ENCODE peak calls at places on chromosome 3, in five cellular contexts. O, V, G, L and M are unnamed samples.

GRCh38 chr3:98763076-98763475 is at the start of gene ST3GAL6:
- DNase-seq in O (no peak), V (no peak), G (no peak), L (no peak), M (peak)

GRCh38 chr3:35665390-35666055 is 26.2 kb downstream of the ARPP21 start:
- DNase-seq in O (no peak), V (no peak), G (peak), L (no peak), M (no peak)

GRCh38 chr3:182621435-182622240 is 171.7 kb upstream of the ATP11B start:
- DNase-seq in O (no peak), V (no peak), G (peak), L (no peak), M (no peak)

GRCh38 chr3:184688251-184688851 is 23.5 kb downstream of the MAGEF1 start:
- DNase-seq in O (no peak), V (no peak), G (no peak), L (no peak), M (no peak)

GRCh38 chr3:142595581-142595950 is 627 bp upstream of the PLS1 start:
- DNase-seq in O (no peak), V (no peak), G (peak), L (no peak), M (no peak)

GRCh38 chr3:140050977-140051957 is 116.3 kb downstream of the CLSTN2 start:
- DNase-seq in O (no peak), V (no peak), G (no peak), L (no peak), M (no peak)

GRCh38 chr3:66092175-66092990 is 53.7 kb upstream of the MAGI1 start:
- DNase-seq in O (no peak), V (no peak), G (no peak), L (no peak), M (no peak)

GRCh38 chr3:160675566-160676124 is 1.3 kb upstream of the ARL14 start:
- DNase-seq in O (no peak), V (no peak), G (no peak), L (no peak), M (no peak)

GRCh38 chr3:42263354-42264346 is 2.3 kb downstream of the CCK start:
- DNase-seq in O (no peak), V (no peak), G (no peak), L (peak), M (no peak)

GRCh38 chr3:101070260-101071121 is 77.3 kb upstream of the ABI3BP start:
- DNase-seq in O (peak), V (peak), G (peak), L (peak), M (peak)

GRCh38 chr3:33711100-33711499 is 7.0 kb downstream of the CLASP2 start:
- DNase-seq in O (no peak), V (no peak), G (no peak), L (no peak), M (no peak)

GRCh38 chr3:185717627-185718330 is 107.1 kb downstream of the IGF2BP2 start:
- DNase-seq in O (no peak), V (no peak), G (no peak), L (no peak), M (no peak)
- TF ChIP-seq CTCF in O (no peak), V (no peak), G (no peak), L (no peak), M (no peak)

GRCh38 chr3:152448091-152448490 is 179.4 kb downstream of the MBNL1 start:
- DNase-seq in O (no peak), V (no peak), G (no peak), L (no peak), M (no peak)
- TF ChIP-seq CTCF in O (no peak), V (no peak), G (no peak), L (no peak), M (no peak)

DNA sequence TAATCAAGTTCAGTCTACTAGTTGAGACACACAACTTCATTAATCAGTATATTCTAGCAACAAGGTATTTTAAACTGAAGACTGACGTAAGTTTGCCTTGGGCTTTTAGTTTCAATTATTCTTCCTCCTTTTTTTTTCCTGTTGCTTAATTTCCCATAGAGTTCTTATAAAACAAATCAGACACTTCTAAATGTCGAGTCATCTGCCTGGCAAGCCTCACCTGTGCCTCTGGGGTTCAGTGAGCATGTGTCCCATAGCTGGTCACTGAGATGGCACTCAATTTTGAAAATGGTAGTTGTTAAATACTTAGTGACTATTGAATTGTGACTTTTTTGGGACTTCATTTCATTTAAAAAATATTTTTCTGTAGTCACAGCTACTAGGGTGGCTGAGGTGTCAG is 27.4 kb downstream of the NKIRAS1 start:
- DNase-seq in O (no peak), V (no peak), G (no peak), L (no peak), M (no peak)
- TF ChIP-seq CTCF in O (no peak), V (no peak), G (no peak), L (no peak), M (no peak)

GRCh38 chr3:115958531-115958930 is 335.2 kb downstream of the GAP43 start:
- DNase-seq in O (no peak), V (no peak), G (no peak), L (no peak), M (no peak)
- TF ChIP-seq CTCF in O (no peak), V (no peak), G (no peak), L (no peak), M (no peak)

GRCh38 chr3:49614936-49615335 is 59.2 kb upstream of the APEH start:
- DNase-seq in O (no peak), V (no peak), G (no peak), L (no peak), M (no peak)

GRCh38 chr3:49616491-49616941 is 57.6 kb upstream of the APEH start:
- DNase-seq in O (no peak), V (no peak), G (no peak), L (no peak), M (no peak)

GRCh38 chr3:49617390-49618013 is 56.6 kb upstream of the APEH start:
- DNase-seq in O (no peak), V (no peak), G (no peak), L (no peak), M (no peak)

GRCh38 chr3:49618412-49618811 is 55.7 kb upstream of the APEH start:
- DNase-seq in O (no peak), V (no peak), G (no peak), L (no peak), M (no peak)

DNA sequence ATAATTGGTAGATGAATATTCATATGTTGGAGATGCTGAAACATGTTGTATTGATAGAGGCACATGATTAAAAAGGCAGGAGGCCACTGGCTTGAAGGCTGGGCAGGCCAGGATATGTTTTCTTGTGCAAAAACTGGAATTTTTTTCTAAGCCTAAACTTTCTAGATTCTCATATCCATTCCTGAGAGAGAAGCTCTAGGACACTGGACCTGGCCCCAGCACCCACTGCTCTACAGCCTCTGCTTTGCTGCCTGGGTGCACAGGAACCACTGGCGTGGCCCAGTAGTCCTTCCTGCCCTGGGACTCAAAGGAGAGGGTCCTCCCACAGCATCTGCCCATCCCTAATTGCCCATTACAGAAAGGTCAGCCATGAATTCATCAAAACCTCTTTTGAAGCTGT is 58.1 kb upstream of the APEH start:
- DNase-seq in O (no peak), V (no peak), G (no peak), L (no peak), M (no peak)
- TF ChIP-seq CTCF in O (no peak), V (no peak), G (no peak), L (no peak), M (no peak)

GRCh38 chr3:38147434-38147833 is 9.0 kb downstream of the MYD88 start:
- DNase-seq in O (no peak), V (no peak), G (no peak), L (no peak), M (no peak)
- TF ChIP-seq CTCF in O (no peak), V (no peak), G (no peak), L (no peak), M (no peak)

GRCh38 chr3:187150599-187150998 is 11.3 kb upstream of the RPL39L start:
- DNase-seq in O (no peak), V (peak), G (peak), L (no peak), M (no peak)
- TF ChIP-seq CTCF in O (no peak), V (peak), G (peak), L (peak), M (no peak)